ENCODE peak calls at places on chromosomes 6 and 20, in six cellular contexts. One of them, this sample, is unnamed.

GRCh38 chr6:11111769-11112437 is 378 bp upstream of the ERVFRD-1 start:
- DNase-seq in AG10803: no peak
- DNase-seq in A549: no peak
- DNase-seq in fibroblast of lung: no peak
- DNase-seq in A673: peak; percentile 80
- DNase-seq in body of pancreas: no peak
- DNase-seq in this sample: no peak

GRCh38 chr20:35360033-35360432 is 51.7 kb downstream of the UQCC1 start:
- DNase-seq in AG10803: no peak
- DNase-seq in A549: no peak
- DNase-seq in fibroblast of lung: no peak
- DNase-seq in A673: no peak
- DNase-seq in body of pancreas: no peak
- DNase-seq in this sample: no peak

GRCh38 chr6:154509421-154510143 is 903 bp downstream of the CNKSR3 start:
- DNase-seq in AG10803: peak; percentile 43
- DNase-seq in A549: no peak
- DNase-seq in fibroblast of lung: peak; percentile 50
- DNase-seq in A673: peak; percentile 43
- DNase-seq in body of pancreas: peak; percentile 38
- DNase-seq in this sample: peak; percentile 30

GRCh38 chr6:53524455-53524815 is 20.5 kb downstream of the GCLC start:
- DNase-seq in AG10803: peak; percentile 71
- DNase-seq in A549: peak; percentile 51
- DNase-seq in fibroblast of lung: peak; percentile 80
- DNase-seq in A673: peak; percentile 18
- DNase-seq in body of pancreas: no peak
- DNase-seq in this sample: peak; percentile 69

GRCh38 chr6:43459535-43459934 is 4.2 kb upstream of the DLK2 start:
- DNase-seq in AG10803: no peak
- DNase-seq in A549: no peak
- DNase-seq in fibroblast of lung: no peak
- DNase-seq in A673: no peak
- DNase-seq in body of pancreas: no peak
- DNase-seq in this sample: no peak

GRCh38 chr6:43570876-43571441 is 4.9 kb downstream of the XPO5 start:
- DNase-seq in AG10803: peak; percentile 9
- DNase-seq in A549: no peak
- DNase-seq in fibroblast of lung: peak; percentile 32
- DNase-seq in A673: peak; percentile 37
- DNase-seq in body of pancreas: no peak
- DNase-seq in this sample: peak; percentile 34

GRCh38 chr20:37516697-37517370 is 4.2 kb upstream of the NNAT start:
- DNase-seq in AG10803: peak; percentile 82
- DNase-seq in A549: no peak
- DNase-seq in fibroblast of lung: peak; percentile 77
- DNase-seq in A673: peak; percentile 22
- DNase-seq in body of pancreas: no peak
- DNase-seq in this sample: peak; percentile 47

GRCh38 chr20:46088409-46089075 is 1.2 kb downstream of the NCOA5 start:
- DNase-seq in AG10803: peak; percentile 29
- DNase-seq in A549: peak; percentile 22
- DNase-seq in fibroblast of lung: peak; percentile 33
- DNase-seq in A673: peak; percentile 26
- DNase-seq in body of pancreas: no peak
- DNase-seq in this sample: peak; percentile 25

GRCh38 chr6:169722362-169723199 is 1.7 kb downstream of the PHF10 start:
- DNase-seq in AG10803: peak; percentile 55
- DNase-seq in A549: peak; percentile 40
- DNase-seq in fibroblast of lung: peak; percentile 86
- DNase-seq in A673: peak; percentile 51
- DNase-seq in body of pancreas: peak; percentile 37
- DNase-seq in this sample: peak; percentile 80

GRCh38 chr20:53865905-53866786 is 204.2 kb downstream of the BCAS1 start:
- DNase-seq in AG10803: peak; percentile 77
- DNase-seq in A549: peak; percentile 81
- DNase-seq in fibroblast of lung: peak; percentile 75
- DNase-seq in A673: peak; percentile 72
- DNase-seq in body of pancreas: peak; percentile 72
- DNase-seq in this sample: peak; percentile 69

GRCh38 chr6:143689852-143690251 is 12.1 kb downstream of the PHACTR2 start:
- DNase-seq in AG10803: peak; percentile 59
- DNase-seq in A549: no peak
- DNase-seq in fibroblast of lung: peak; percentile 79
- DNase-seq in A673: no peak
- DNase-seq in body of pancreas: no peak
- DNase-seq in this sample: no peak

GRCh38 chr6:160348209-160348551 is at the start of gene SLC22A3:
- DNase-seq in AG10803: no peak
- DNase-seq in A549: peak; percentile 42
- DNase-seq in fibroblast of lung: no peak
- DNase-seq in A673: no peak
- DNase-seq in body of pancreas: peak; percentile 68
- DNase-seq in this sample: no peak

GRCh38 chr6:160919713-160920112 is 71.9 kb upstream of the MAP3K4 start:
- DNase-seq in AG10803: peak; percentile 93
- DNase-seq in A549: peak; percentile 11
- DNase-seq in fibroblast of lung: peak; percentile 92
- DNase-seq in A673: no peak
- DNase-seq in body of pancreas: peak; percentile 37
- DNase-seq in this sample: peak; percentile 92

GRCh38 chr20:3658708-3659491 is 4.3 kb downstream of the GFRA4 start:
- DNase-seq in AG10803: no peak
- DNase-seq in A549: no peak
- DNase-seq in fibroblast of lung: no peak
- DNase-seq in A673: no peak
- DNase-seq in body of pancreas: no peak
- DNase-seq in this sample: no peak

GRCh38 chr6:166430269-166430668 is 47.5 kb upstream of the MPC1 start:
- DNase-seq in AG10803: no peak
- DNase-seq in A549: no peak
- DNase-seq in fibroblast of lung: no peak
- DNase-seq in A673: no peak
- DNase-seq in body of pancreas: no peak
- DNase-seq in this sample: no peak

GRCh38 chr6:14857501-14857900 is 388.4 kb upstream of the JARID2 start:
- DNase-seq in AG10803: no peak
- DNase-seq in A549: no peak
- DNase-seq in fibroblast of lung: no peak
- DNase-seq in A673: no peak
- DNase-seq in body of pancreas: no peak
- DNase-seq in this sample: no peak

GRCh38 chr20:15359056-15359455 is 1021.6 kb upstream of the FLRT3 start:
- DNase-seq in AG10803: no peak
- DNase-seq in A549: peak; percentile 13
- DNase-seq in fibroblast of lung: peak; percentile 10
- DNase-seq in A673: no peak
- DNase-seq in body of pancreas: no peak
- DNase-seq in this sample: peak; percentile 47

GRCh38 chr6:135905604-135906300 is 54.3 kb downstream of the PDE7B start:
- DNase-seq in AG10803: no peak
- DNase-seq in A549: no peak
- DNase-seq in fibroblast of lung: peak; percentile 63
- DNase-seq in A673: no peak
- DNase-seq in body of pancreas: no peak
- DNase-seq in this sample: no peak

GRCh38 chr20:38198238-38198861 is 33.3 kb upstream of the TGM2 start:
- DNase-seq in AG10803: no peak
- DNase-seq in A549: no peak
- DNase-seq in fibroblast of lung: no peak
- DNase-seq in A673: no peak
- DNase-seq in body of pancreas: no peak
- DNase-seq in this sample: peak; percentile 59

GRCh38 chr6:134432036-134432435 is 114.1 kb upstream of the SGK1 start:
- DNase-seq in AG10803: peak; percentile 55
- DNase-seq in A549: no peak
- DNase-seq in fibroblast of lung: no peak
- DNase-seq in A673: no peak
- DNase-seq in body of pancreas: no peak
- DNase-seq in this sample: no peak

GRCh38 chr20:46316984-46317684 is 8.8 kb upstream of the CDH22 start:
- DNase-seq in AG10803: no peak
- DNase-seq in A549: no peak
- DNase-seq in fibroblast of lung: no peak
- DNase-seq in A673: no peak
- DNase-seq in body of pancreas: peak; percentile 27
- DNase-seq in this sample: no peak

GRCh38 chr20:41619360-41620115 is 1.4 kb upstream of the CHD6 start:
- DNase-seq in AG10803: peak; percentile 36
- DNase-seq in A549: no peak
- DNase-seq in fibroblast of lung: peak; percentile 35
- DNase-seq in A673: no peak
- DNase-seq in body of pancreas: no peak
- DNase-seq in this sample: peak; percentile 8

DNA sequence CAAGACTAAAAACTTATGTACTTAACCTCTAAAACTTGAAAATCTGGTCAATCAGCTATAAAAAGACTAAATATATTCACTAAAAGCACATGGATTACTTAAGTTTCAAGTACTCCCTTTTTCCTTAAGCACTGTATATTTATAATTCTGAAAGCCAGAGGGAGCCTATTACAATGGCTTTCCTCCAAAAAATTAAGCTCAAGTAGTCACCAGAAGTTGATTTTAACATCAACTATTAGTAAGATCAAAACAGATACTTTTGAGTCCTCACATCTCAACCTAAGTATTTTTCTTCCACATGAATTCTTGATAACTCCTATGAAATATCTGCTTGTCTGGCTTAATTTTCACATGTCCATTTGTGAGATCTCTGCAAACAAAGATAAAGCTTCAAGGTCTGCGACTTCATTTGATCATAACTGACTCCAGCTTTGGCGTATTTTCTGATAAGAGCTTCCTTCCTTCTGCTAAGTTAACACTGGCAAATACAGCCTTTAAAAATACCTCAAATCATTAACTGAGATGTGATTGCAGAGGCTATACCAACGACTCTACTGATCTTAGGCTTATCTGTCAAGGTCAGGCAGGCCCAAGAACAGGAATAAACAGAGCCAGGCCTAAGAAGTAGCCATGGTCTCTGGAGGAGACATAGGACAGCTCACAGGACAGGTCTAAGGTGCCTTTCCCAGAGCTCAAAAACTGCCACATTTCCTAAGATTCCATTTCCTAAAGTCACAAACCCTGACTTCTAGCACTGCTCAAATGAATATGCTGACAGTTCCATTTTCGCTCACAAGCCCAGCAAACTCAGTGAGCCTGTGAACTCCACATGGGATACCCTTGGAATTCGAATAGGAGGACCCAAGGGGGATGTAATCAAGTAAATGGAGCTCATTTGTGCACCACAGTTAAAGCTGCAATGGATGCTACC is 10.0 kb downstream of the SNX5 start:
- DNase-seq in AG10803: peak; percentile 27
- DNase-seq in A549: no peak
- DNase-seq in fibroblast of lung: peak; percentile 55
- DNase-seq in A673: no peak
- DNase-seq in body of pancreas: no peak
- DNase-seq in this sample: peak; percentile 45
- TF ChIP-seq CTCF in AG10803: peak; percentile 36
- TF ChIP-seq CTCF in A549: no peak
- TF ChIP-seq CTCF in fibroblast of lung: no peak
- TF ChIP-seq CTCF in A673: peak; percentile 28
- TF ChIP-seq CTCF in body of pancreas: peak; percentile 21
- TF ChIP-seq CTCF in this sample: peak; percentile 28

GRCh38 chr6:145349950-145350510 is 385.3 kb downstream of the EPM2A start:
- DNase-seq in AG10803: no peak
- DNase-seq in A549: no peak
- DNase-seq in fibroblast of lung: no peak
- DNase-seq in A673: no peak
- DNase-seq in body of pancreas: no peak
- DNase-seq in this sample: no peak
- H3K4me3 ChIP-seq in AG10803: no peak overlapping the region
- H3K4me3 ChIP-seq in A549: no peak overlapping the region
- H3K4me3 ChIP-seq in fibroblast of lung: no peak overlapping the region
- H3K4me3 ChIP-seq in A673: no peak overlapping the region
- H3K4me3 ChIP-seq in body of pancreas: no peak overlapping the region
- H3K4me3 ChIP-seq in this sample: no peak overlapping the region

DNA sequence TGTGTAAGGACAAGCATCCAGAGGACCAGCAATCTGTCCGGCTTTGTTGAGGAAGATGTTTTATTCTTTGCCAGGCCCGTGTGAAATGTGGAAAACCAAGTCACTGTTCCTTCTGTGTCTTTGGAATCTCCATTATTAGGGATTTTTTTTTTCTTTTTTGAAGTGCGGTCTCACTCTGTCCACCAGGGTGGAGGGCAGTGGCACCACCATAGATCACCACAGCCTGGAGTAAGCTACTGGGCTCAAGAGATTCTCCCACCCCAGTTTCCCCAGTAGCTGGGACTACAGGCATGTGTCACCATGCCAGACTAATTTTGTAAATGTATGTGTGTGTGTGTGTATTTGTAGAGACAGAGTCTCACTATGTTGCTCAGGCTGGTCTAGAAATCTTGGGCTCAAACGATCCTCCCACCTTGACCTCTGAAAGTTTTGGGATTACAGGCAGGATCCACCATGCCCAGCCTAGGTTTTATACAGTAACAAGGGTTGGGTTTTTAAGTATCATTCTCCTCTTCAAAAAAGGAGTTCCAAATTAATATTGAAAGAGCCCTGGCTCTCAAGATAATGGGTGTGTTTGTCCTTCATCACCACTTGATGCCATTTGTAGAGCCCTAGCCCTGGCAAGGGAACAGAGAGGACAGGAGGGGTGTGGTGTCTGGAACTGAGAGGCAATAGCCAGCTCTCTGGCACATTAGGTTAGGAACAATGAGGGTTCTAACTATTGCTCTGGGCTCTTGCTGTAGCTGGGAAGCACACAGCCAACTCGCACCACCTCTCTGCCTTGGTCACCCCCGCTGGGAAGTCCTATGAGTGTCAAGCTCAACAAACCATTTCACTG is 3.1 kb downstream of the LAMP5 start:
- DNase-seq in AG10803: no peak
- DNase-seq in A549: no peak
- DNase-seq in fibroblast of lung: no peak
- DNase-seq in A673: no peak
- DNase-seq in body of pancreas: no peak
- DNase-seq in this sample: no peak
- TF ChIP-seq CTCF in AG10803: no peak
- TF ChIP-seq CTCF in A549: no peak
- TF ChIP-seq CTCF in fibroblast of lung: no peak
- TF ChIP-seq CTCF in A673: no peak
- TF ChIP-seq CTCF in body of pancreas: no peak
- TF ChIP-seq CTCF in this sample: no peak

DNA sequence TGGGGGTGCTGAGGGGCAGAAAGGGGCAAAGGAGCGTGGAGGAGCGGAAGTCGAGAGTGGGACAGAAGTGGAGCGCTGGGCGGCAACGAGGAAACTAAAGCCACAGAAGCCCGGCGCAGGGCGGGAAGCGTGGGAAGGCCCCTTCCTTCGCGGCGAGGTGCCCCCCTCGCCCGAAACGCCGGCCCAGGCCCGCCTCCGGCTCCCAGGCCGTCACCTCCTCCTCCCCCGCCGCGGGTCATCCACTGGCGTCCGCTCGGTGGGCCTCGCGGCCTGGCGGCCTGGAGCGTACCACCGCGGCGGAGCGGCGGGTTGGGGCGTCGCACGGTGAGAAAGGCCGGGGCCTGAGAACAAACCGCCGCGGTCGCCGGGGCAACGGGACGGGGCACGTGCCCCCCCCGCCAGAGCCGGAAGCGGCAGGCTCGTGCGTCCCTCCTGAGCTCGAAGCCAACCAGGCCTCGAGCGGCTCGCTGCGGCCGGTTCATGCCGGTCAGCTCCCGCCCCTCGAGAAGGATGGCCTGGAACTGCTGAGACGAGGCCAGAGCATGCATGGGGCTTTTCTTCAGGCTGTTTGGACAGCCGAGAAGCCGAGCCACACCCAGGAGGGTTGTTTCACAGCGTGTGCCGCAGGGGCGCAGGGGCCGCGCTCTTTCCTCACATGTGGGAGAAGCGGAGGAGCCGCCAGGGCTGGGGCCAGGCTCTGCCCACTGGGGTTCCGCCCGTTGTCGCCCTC is at the start of gene TCP11:
- DNase-seq in AG10803: peak; percentile 15
- DNase-seq in A549: no peak
- DNase-seq in fibroblast of lung: no peak
- DNase-seq in A673: no peak
- DNase-seq in body of pancreas: no peak
- DNase-seq in this sample: no peak
- H3K4me3 ChIP-seq in AG10803: no peak within 1 kb of the TSS
- H3K4me3 ChIP-seq in A549: no peak within 1 kb of the TSS
- H3K4me3 ChIP-seq in fibroblast of lung: no peak within 1 kb of the TSS
- H3K4me3 ChIP-seq in A673: no peak within 1 kb of the TSS
- H3K4me3 ChIP-seq in body of pancreas: no peak within 1 kb of the TSS
- H3K4me3 ChIP-seq in this sample: no peak within 1 kb of the TSS

This sample was measured in fibroblast of mammary gland.